ENCODE peak calls at places on chromosomes 16 and 17, in six cellular contexts. U is uterus, W is GM10248, A is heart right ventricle, Z is endothelial cell, X is progenitor cell of endocrine pancreas. M is an unnamed sample.
A peak's percentile ranks its signal among the peaks of the same experiment; 100 is the strongest.

GRCh38 chr16:88274847-88275246 is 107.9 kb upstream of the ZNF469 start:
- DNase-seq in U (peak; percentile 39), Z (no peak), X (no peak), A (no peak), W (no peak), M (no peak)

GRCh38 chr17:49707246-49707607 is 537 bp downstream of the SLC35B1 start:
- DNase-seq in Z (no peak), W (no peak), U (no peak), A (no peak), X (no peak), M (peak; percentile 51)

GRCh38 chr16:54957403-54957802 is 26.7 kb downstream of the IRX5 start:
- DNase-seq in X (no peak), Z (peak; percentile 32), W (no peak), U (no peak), A (no peak), M (no peak)

GRCh38 chr16:1745181-1745899 is 26.0 kb downstream of the NME3 start:
- DNase-seq in X (no peak), A (no peak), U (no peak), W (no peak), Z (no peak), M (no peak)

GRCh38 chr16:4850211-4850610 is 2.9 kb downstream of the UBN1 start:
- DNase-seq in W (no peak), Z (no peak), A (no peak), U (no peak), X (no peak), M (no peak)

GRCh38 chr16:30893744-30894539 is at the start of gene BCL7C:
- DNase-seq in Z (peak; percentile 97), W (peak; percentile 93), A (peak; percentile 94), U (peak; percentile 92), X (peak; percentile 94), M (peak; percentile 77)

GRCh38 chr17:81966343-81967243 is 5.6 kb upstream of the NOTUM start:
- DNase-seq in Z (no peak), A (no peak), X (no peak), W (no peak), U (no peak), M (no peak)

GRCh38 chr16:27270389-27270788 is 1.8 kb upstream of the NSMCE1 start:
- DNase-seq in A (no peak), Z (no peak), X (no peak), U (no peak), W (no peak), M (no peak)

GRCh38 chr16:61617214-61617783 is 418.9 kb downstream of the CDH8 start:
- DNase-seq in Z (no peak), X (no peak), W (no peak), U (no peak), A (no peak), M (no peak)

GRCh38 chr17:60388742-60389141 is 3.2 kb downstream of the USP32 start:
- DNase-seq in U (no peak), A (no peak), Z (no peak), X (no peak), W (no peak), M (no peak)

GRCh38 chr17:50355701-50356341 is 9.9 kb downstream of the XYLT2 start:
- DNase-seq in U (no peak), X (no peak), W (no peak), A (no peak), Z (no peak), M (no peak)

GRCh38 chr16:2983706-2984136 is 3.5 kb upstream of the PKMYT1 start:
- DNase-seq in Z (peak; percentile 95), A (peak; percentile 72), U (peak; percentile 85), W (peak; percentile 88), X (peak; percentile 81), M (peak; percentile 74)

GRCh38 chr17:81928497-81929252 is 1.1 kb upstream of the MAFG start:
- DNase-seq in X (no peak), A (no peak), W (no peak), Z (no peak), U (no peak), M (no peak)

GRCh38 chr17:82914375-82914774 is 74.6 kb upstream of the ZNF750 start:
- DNase-seq in A (no peak), U (no peak), W (peak; percentile 69), Z (no peak), X (no peak), M (no peak)

GRCh38 chr16:117381-118365 is 20.8 kb downstream of the NPRL3 start:
- DNase-seq in A (peak; percentile 32), X (peak; percentile 62), Z (peak; percentile 75), U (no peak), W (peak; percentile 67), M (no peak)

GRCh38 chr16:85988723-85989313 is 89.9 kb downstream of the IRF8 start:
- DNase-seq in A (no peak), W (peak; percentile 77), U (no peak), X (no peak), Z (no peak), M (no peak)

GRCh38 chr16:85989376-85989775 is 90.4 kb downstream of the IRF8 start:
- DNase-seq in Z (no peak), X (no peak), U (no peak), W (no peak), A (no peak), M (no peak)

GRCh38 chr16:85986931-85987749 is 88.2 kb downstream of the IRF8 start:
- DNase-seq in U (no peak), A (no peak), Z (peak; percentile 56), X (peak; percentile 27), W (peak; percentile 80), M (no peak)

GRCh38 chr16:85988306-85988705 is 89.3 kb downstream of the IRF8 start:
- DNase-seq in Z (no peak), U (no peak), W (no peak), X (no peak), A (no peak), M (no peak)

GRCh38 chr16:85987750-85988078 is 88.8 kb downstream of the IRF8 start:
- DNase-seq in W (no peak), U (no peak), X (no peak), A (no peak), Z (no peak), M (no peak)
- TF ChIP-seq CTCF in W (no peak), U (no peak), X (no peak), A (no peak), Z (peak; percentile 47), M (peak; percentile 52)

GRCh38 chr16:14232106-14232890 is 161.2 kb downstream of the MRTFB start:
- DNase-seq in Z (no peak), X (peak; percentile 15), A (no peak), W (no peak), U (no peak), M (no peak)
- TF ChIP-seq CTCF in Z (no peak), X (no peak), A (no peak), W (no peak), U (no peak), M (no peak)

GRCh38 chr17:56593073-56593740 is at the start of gene NOG:
- DNase-seq in U (peak; percentile 16), Z (peak; percentile 47), W (peak; percentile 34), X (peak; percentile 31), A (peak; percentile 45), M (no peak)
- TF ChIP-seq CTCF in U (no peak), Z (no peak), W (no peak), X (no peak), A (no peak), M (no peak)

GRCh38 chr17:69723741-69724140 is 309.2 kb downstream of the MAP2K6 start:
- DNase-seq in X (no peak), A (no peak), Z (no peak), W (no peak), U (no peak), M (no peak)
- TF ChIP-seq CTCF in X (no peak), A (peak; percentile 17), Z (no peak), W (no peak), U (no peak), M (no peak)

DNA sequence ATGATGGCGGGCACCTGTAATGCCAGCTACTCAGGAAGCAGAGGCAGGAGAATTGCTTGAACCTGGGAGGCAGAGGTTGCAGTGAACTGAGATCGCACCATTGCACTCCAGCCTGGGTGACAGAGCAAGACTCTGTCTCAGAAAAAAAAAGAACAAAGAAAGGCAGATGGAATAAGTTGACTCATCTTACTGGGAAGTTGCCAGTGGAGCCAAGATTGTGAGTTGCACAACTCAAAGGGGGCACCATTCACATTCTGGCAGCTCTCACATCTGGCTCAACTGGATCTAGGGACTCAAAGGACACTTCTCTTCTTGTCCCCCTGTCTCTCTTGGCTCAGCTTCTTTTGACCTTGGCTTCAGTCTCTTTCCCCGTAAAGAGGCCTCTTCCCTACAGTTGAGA is 53.7 kb upstream of the ETV4 start:
- DNase-seq in Z (no peak), A (no peak), U (no peak), X (no peak), W (no peak), M (no peak)
- TF ChIP-seq CTCF in Z (no peak), A (no peak), U (no peak), X (no peak), W (no peak), M (no peak)

GRCh38 chr17:74118504-74118903 is 85.0 kb upstream of the RPL38 start:
- DNase-seq in X (no peak), U (no peak), A (no peak), Z (peak; percentile 17), W (no peak), M (no peak)
- TF ChIP-seq CTCF in X (peak; percentile 51), U (no peak), A (no peak), Z (no peak), W (no peak), M (no peak)

DNA sequence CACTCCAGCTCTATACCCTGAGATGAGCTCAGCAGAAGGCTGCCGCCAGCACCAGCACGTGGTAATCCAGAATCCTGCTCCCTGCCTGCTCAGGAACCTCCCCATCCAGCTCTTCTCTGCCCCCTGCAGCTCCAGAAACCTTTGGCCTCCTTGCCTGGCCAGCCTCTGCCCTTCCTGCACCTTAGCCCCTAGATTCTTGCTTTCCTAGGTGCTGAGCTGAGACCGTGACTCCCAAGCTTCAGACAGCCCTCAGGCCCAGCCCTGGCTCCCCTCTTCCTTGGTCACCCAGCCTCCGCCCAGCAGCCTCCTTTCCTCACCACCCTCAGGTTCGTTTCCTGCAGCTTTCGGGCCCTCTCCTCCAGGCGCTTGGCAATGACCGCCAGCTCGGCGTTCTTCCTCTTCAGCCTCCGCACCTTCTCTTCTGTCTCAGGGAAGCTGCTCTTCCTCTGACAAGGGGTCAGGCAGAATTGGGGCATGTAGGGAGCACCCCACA is 2.6 kb downstream of the TSPOAP1 start:
- DNase-seq in W (no peak), A (no peak), U (no peak), Z (no peak), X (no peak), M (no peak)
- TF ChIP-seq CTCF in W (no peak), A (no peak), U (no peak), Z (no peak), X (no peak), M (no peak)

DNA sequence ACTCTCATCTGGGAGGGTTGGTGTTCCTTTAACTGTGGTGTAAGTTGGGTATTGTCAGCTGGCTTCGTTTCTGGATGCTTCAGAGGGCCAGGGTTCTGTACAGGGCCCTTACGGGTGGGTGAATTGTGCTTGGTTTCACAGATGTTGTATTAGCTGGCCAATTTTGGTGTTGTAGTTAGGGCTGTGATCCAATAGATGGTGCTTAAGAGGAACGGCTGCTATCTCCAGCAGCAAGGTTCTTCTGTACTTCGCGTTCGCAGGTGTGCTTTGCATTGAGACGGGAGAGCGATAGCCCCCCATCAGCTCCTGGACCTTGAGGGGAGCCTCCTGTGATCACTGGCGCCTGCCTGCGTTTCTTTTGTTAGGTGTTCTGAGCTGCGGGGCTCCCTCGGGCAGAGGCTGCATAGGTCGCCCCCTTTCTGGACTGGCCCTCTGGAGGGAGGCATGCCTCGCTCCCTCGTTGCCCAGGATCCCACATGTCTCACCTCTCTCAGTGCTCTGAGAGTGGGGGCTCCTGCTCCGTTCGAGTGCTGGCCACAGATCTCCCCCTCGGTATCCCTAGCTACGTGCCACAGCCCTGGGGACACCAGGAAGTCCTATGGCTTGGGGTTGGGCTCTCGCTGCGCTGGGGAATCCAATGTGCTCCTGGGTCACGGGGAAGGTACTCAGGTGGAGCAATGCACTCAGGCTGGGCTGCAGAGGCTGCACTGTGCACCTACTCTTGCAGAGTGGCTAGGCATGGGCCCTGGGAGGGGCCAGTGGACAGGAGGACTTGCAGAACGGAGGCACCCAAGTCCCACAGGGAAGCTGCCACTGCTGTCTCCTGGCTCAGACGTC is 844 bp upstream of the PRDM7 start:
- DNase-seq in X (no peak), Z (no peak), A (no peak), W (peak; percentile 54), U (no peak), M (no peak)
- TF ChIP-seq CTCF in X (no peak), Z (no peak), A (no peak), W (peak; percentile 2), U (no peak), M (peak; percentile 50)